ENCODE peak calls at places on chromosomes 3 and 15, in nine cellular contexts. O is right lobe of liver, X is A673, T is GM06990, F is HFF-Myc, H is pancreas, W is bronchial epithelial cell, A is mammary epithelial cell, Q is OCI-LY7. U is an unnamed sample.

GRCh38 chr3:8239718-8240698 is 261.6 kb upstream of the LMCD1 start:
- DNase-seq in O (no peak), X (peak), T (peak), F (peak), H (peak), W (peak), A (peak), Q (peak), U (no peak)

GRCh38 chr3:171585029-171585428 is 124.8 kb upstream of the TNIK start:
- DNase-seq in O (no peak), X (no peak), T (no peak), F (no peak), H (no peak), W (peak), A (peak), Q (no peak), U (no peak)

GRCh38 chr15:91941871-91942270 is 88.4 kb downstream of the SLCO3A1 start:
- DNase-seq in O (no peak), X (peak), T (no peak), F (no peak), H (no peak), W (no peak), A (no peak), Q (no peak), U (no peak)

GRCh38 chr3:4743371-4743770 is 235.9 kb upstream of the BHLHE40 start:
- DNase-seq in O (no peak), X (no peak), T (no peak), F (no peak), H (no peak), W (no peak), A (no peak), Q (no peak), U (no peak)

GRCh38 chr15:51924146-51925068 is 47.2 kb downstream of the LEO1 start:
- DNase-seq in O (no peak), X (peak), T (no peak), F (no peak), H (no peak), W (no peak), A (no peak), Q (no peak), U (no peak)

GRCh38 chr15:51077565-51078153 is 17.0 kb downstream of the TNFAIP8L3 start:
- DNase-seq in O (peak), X (peak), T (peak), F (no peak), H (peak), W (peak), A (no peak), Q (peak), U (peak)

GRCh38 chr3:98657429-98657828 is 64.0 kb upstream of the CPOX start:
- DNase-seq in O (peak), X (peak), T (peak), F (no peak), H (peak), W (peak), A (peak), Q (no peak), U (no peak)

GRCh38 chr3:102553876-102554275 is 119.1 kb downstream of the ZPLD1 start:
- DNase-seq in O (no peak), X (no peak), T (no peak), F (no peak), H (no peak), W (no peak), A (no peak), Q (no peak), U (no peak)

GRCh38 chr3:127746400-127747057 is 73.8 kb downstream of the ABTB1 start:
- DNase-seq in O (no peak), X (no peak), T (no peak), F (no peak), H (no peak), W (peak), A (no peak), Q (no peak), U (no peak)

GRCh38 chr15:68589783-68590710 is 11.3 kb downstream of the CORO2B start:
- DNase-seq in O (no peak), X (no peak), T (no peak), F (no peak), H (no peak), W (no peak), A (no peak), Q (no peak), U (no peak)

GRCh38 chr3:37198996-37199395 is 24.6 kb upstream of the LRRFIP2 start:
- DNase-seq in O (no peak), X (no peak), T (no peak), F (no peak), H (no peak), W (peak), A (peak), Q (no peak), U (no peak)

GRCh38 chr15:100279446-100279845 is 62.3 kb downstream of the ADAMTS17 start:
- DNase-seq in O (no peak), X (no peak), T (no peak), F (no peak), H (no peak), W (no peak), A (no peak), Q (no peak), U (no peak)

GRCh38 chr3:33060609-33061337 is 36.2 kb downstream of the GLB1 start:
- DNase-seq in O (no peak), X (no peak), T (peak), F (no peak), H (no peak), W (no peak), A (no peak), Q (peak), U (no peak)

GRCh38 chr3:55189359-55189801 is 261.5 kb upstream of the LRTM1 start:
- DNase-seq in O (no peak), X (no peak), T (no peak), F (peak), H (no peak), W (no peak), A (no peak), Q (no peak), U (no peak)

GRCh38 chr15:93479679-93480078 is 390.7 kb upstream of the RGMA start:
- DNase-seq in O (no peak), X (no peak), T (no peak), F (no peak), H (peak), W (no peak), A (no peak), Q (no peak), U (no peak)

GRCh38 chr3:116981088-116981487 is 271.5 kb downstream of the TUSC7 start:
- DNase-seq in O (no peak), X (no peak), T (no peak), F (no peak), H (no peak), W (no peak), A (no peak), Q (no peak), U (no peak)

GRCh38 chr3:146342971-146343370 is 92.1 kb upstream of the PLSCR4 start:
- DNase-seq in O (no peak), X (no peak), T (no peak), F (no peak), H (no peak), W (no peak), A (no peak), Q (no peak), U (no peak)

GRCh38 chr3:165770781-165771180 is 66.4 kb downstream of the BCHE start:
- DNase-seq in O (no peak), X (no peak), T (no peak), F (no peak), H (no peak), W (no peak), A (no peak), Q (no peak), U (no peak)

GRCh38 chr3:42518800-42519567 is 16.5 kb downstream of the VIPR1 start:
- DNase-seq in O (no peak), X (no peak), T (no peak), F (no peak), H (no peak), W (no peak), A (no peak), Q (peak), U (no peak)

GRCh38 chr3:149315694-149316093 is 17.7 kb downstream of the TM4SF18 start:
- DNase-seq in O (no peak), X (no peak), T (no peak), F (no peak), H (no peak), W (no peak), A (no peak), Q (no peak), U (no peak)

GRCh38 chr3:80051602-80051962 is 283.8 kb upstream of the ROBO1 start:
- DNase-seq in O (no peak), X (no peak), T (no peak), F (no peak), H (no peak), W (no peak), A (no peak), Q (no peak), U (peak)

GRCh38 chr15:38660726-38661125 is 96.1 kb upstream of the RASGRP1 start:
- DNase-seq in O (no peak), X (no peak), T (no peak), F (no peak), H (no peak), W (peak), A (no peak), Q (no peak), U (no peak)

GRCh38 chr3:157794771-157795170 is 291.6 kb upstream of the VEPH1 start:
- DNase-seq in O (no peak), X (no peak), T (no peak), F (peak), H (no peak), W (peak), A (peak), Q (no peak), U (no peak)

DNA sequence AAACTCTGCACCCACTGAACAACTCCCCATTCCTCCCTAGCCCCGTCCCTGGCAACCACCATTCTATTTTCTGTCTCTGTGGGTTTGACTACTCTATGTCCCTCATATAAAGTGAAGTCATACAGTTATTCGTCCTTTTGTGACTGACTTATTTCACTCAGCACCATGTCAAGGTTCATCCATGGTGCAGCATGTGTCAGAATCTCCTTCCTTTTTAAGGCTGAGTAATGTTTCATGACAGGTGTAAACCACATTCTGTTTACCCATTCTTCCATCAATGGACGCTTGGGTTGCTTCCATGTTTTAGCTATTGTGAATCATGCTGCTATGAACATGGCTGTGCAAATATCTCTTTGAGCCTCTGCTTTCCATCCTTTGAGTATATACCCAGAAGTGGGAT is 192.3 kb upstream of the NSMCE3 start:
- DNase-seq in O (no peak), X (no peak), T (no peak), F (no peak), H (no peak), W (no peak), A (no peak), Q (no peak), U (no peak)
- TF ChIP-seq CTCF in O (no peak), X (no peak), T (no peak), F (no peak), H (no peak), W (no peak), A (no peak), Q (no peak), U (no peak)

DNA sequence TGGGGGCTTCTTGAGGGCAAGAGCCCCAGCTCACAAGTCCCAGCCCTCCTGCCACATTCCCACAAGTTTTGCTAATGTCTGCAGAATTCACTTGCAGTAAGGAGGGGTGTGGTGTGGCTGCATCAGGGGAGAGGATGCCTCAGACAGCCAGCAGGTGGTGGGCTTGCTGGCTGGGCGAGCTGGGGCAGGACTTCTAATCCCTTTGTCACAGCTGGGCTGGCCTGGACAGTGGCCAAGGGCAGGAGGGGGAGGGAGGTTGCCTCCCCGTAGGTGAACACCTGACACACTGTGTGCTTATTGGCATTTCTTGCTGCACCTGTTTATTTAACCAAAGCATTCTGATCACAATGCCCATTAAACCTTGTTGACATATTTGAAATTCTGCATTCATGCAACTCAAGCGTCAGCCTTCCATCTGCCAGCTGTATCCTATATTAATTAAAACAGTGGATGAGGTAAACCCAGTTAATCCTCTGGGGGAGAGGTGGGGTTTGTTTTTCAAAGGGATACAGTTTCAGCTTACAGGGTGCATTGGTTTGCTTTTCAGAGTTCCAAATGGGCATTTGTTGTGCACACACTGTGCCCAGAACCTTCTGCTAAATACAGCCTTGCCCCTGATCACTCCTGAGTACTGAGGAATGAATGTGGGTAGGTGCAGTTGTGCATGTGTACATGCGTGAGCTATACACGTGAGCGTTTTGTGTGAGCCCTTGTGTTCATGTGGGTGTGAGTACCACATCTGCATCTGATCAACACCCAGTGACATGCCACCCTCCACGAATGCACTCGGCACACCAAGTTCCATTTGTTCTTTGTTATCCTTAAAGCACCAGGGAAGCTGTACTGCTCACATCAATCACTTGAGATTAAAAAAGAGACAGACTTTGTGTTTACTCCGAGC is 268.7 kb downstream of the XXYLT1 start:
- DNase-seq in O (peak), X (peak), T (peak), F (peak), H (peak), W (peak), A (peak), Q (peak), U (no peak)
- TF ChIP-seq CTCF in O (peak), X (peak), T (peak), F (peak), H (no peak), W (peak), A (peak), Q (peak), U (peak)

GRCh38 chr15:90493647-90494046 is 36.1 kb upstream of the CRTC3 start:
- DNase-seq in O (no peak), X (no peak), T (no peak), F (no peak), H (no peak), W (no peak), A (no peak), Q (no peak), U (no peak)
- TF ChIP-seq CTCF in O (no peak), X (no peak), T (no peak), F (no peak), H (no peak), W (no peak), A (no peak), Q (no peak), U (no peak)

GRCh38 chr3:14911651-14912050 is 35.7 kb upstream of the NR2C2 start:
- DNase-seq in O (no peak), X (no peak), T (no peak), F (no peak), H (no peak), W (no peak), A (no peak), Q (no peak), U (no peak)

GRCh38 chr3:14913071-14913925 is 34.1 kb upstream of the NR2C2 start:
- DNase-seq in O (peak), X (no peak), T (no peak), F (no peak), H (no peak), W (no peak), A (no peak), Q (no peak), U (no peak)

GRCh38 chr3:14914777-14915113 is 32.6 kb upstream of the NR2C2 start:
- DNase-seq in O (peak), X (no peak), T (no peak), F (no peak), H (no peak), W (no peak), A (no peak), Q (no peak), U (no peak)

GRCh38 chr3:14915636-14916222 is 31.7 kb upstream of the NR2C2 start:
- DNase-seq in O (peak), X (no peak), T (no peak), F (no peak), H (no peak), W (peak), A (no peak), Q (peak), U (no peak)

GRCh38 chr3:14913926-14914776 is 33.2 kb upstream of the NR2C2 start:
- DNase-seq in O (no peak), X (no peak), T (no peak), F (no peak), H (no peak), W (no peak), A (no peak), Q (no peak), U (no peak)
- TF ChIP-seq CTCF in O (no peak), X (peak), T (no peak), F (no peak), H (no peak), W (no peak), A (no peak), Q (peak), U (no peak)

GRCh38 chr15:67422296-67422695 is 98.6 kb upstream of the C15orf61 start:
- DNase-seq in O (no peak), X (no peak), T (no peak), F (no peak), H (no peak), W (no peak), A (no peak), Q (peak), U (no peak)
- TF ChIP-seq CTCF in O (peak), X (no peak), T (no peak), F (no peak), H (no peak), W (no peak), A (no peak), Q (peak), U (no peak)

DNA sequence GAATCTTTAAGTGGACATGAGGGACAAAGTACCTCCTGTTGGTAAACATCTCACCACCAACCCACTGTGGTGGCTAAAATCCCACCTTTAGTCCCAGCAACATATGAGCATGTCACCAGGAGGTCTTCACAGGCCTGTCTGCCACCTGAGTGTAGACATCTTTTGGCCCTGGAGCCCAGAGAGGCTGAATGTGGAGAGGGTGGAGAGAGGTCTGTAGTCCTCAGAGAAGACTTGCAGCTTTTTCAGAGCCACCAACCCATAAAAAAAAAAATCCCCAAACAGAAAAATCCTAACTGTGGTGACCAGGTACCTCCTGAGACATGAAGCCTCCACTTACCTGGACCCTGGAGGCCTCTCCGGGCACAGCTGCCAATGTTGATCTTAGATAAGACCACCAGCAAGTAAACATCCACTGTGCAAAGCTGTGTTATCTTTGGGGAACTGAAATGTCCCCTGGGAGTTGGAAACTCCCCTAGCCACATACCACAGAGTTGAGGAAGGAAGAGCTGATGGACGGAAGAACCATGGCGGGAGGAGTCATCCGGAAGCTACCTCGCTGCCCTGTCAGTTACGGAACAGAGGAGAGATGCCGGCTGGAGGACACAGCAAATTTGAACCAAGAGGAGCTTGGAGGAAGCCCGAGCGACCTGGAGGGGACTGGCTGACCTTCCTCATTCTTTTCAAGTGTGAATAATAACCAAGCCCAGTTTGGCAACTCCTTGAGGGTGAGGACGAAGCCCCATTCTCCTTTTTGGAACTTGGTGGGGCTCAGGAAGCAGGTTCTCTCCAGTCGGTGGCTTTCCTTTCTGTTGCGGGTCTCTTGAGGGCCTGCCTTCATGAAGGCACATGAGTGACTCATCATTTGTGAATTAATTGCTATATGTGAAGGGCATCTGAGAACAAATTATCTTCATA is at the start of gene GHRL:
- DNase-seq in O (no peak), X (peak), T (peak), F (no peak), H (peak), W (no peak), A (no peak), Q (no peak), U (peak)
- TF ChIP-seq CTCF in O (no peak), X (no peak), T (no peak), F (no peak), H (no peak), W (no peak), A (no peak), Q (no peak), U (no peak)

DNA sequence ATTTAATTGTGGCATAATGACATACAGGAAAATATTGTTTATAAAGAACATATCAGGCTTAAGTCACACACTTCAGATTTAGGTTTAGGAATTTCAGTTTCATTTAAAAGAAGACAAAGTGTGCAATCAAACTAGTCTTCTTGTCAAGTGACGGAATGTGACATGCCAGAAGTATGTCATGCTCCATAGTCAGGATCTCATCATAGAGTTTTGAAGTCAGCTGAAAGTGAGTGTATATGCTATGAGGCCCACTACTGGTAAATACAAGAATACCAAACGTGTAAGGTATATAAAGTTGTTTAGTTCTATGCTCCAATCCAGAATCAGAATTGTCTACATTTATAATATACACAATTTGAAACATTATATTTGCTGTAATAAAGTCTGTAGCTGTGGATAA is 988.4 kb downstream of the TBL1XR1 start:
- DNase-seq in O (no peak), X (no peak), T (no peak), F (no peak), H (no peak), W (no peak), A (no peak), Q (no peak), U (no peak)
- TF ChIP-seq CTCF in O (no peak), X (peak), T (no peak), F (no peak), H (no peak), W (no peak), A (no peak), Q (no peak), U (no peak)

GRCh38 chr3:46280105-46280797 is 38.0 kb downstream of the CCR3 start:
- DNase-seq in O (no peak), X (no peak), T (no peak), F (no peak), H (no peak), W (peak), A (peak), Q (no peak), U (no peak)

GRCh38 chr3:46278816-46279672 is 36.8 kb downstream of the CCR3 start:
- DNase-seq in O (no peak), X (no peak), T (no peak), F (no peak), H (no peak), W (no peak), A (no peak), Q (no peak), U (no peak)

GRCh38 chr3:46277476-46277875 is 35.2 kb downstream of the CCR3 start:
- DNase-seq in O (no peak), X (no peak), T (no peak), F (no peak), H (no peak), W (no peak), A (no peak), Q (no peak), U (no peak)

GRCh38 chr3:46271910-46272309 is 29.6 kb downstream of the CCR3 start:
- DNase-seq in O (no peak), X (no peak), T (no peak), F (no peak), H (no peak), W (peak), A (peak), Q (no peak), U (no peak)

GRCh38 chr3:46276497-46277099 is 34.3 kb downstream of the CCR3 start:
- DNase-seq in O (peak), X (peak), T (peak), F (no peak), H (peak), W (peak), A (peak), Q (peak), U (peak)
- TF ChIP-seq CTCF in O (peak), X (peak), T (peak), F (peak), H (peak), W (peak), A (peak), Q (peak), U (peak)

U was measured in CD14-positive monocyte.